ENCODE peak calls at places on chromosomes 13 and 19, in eight cellular contexts. One of them, this sample, is unnamed.

GRCh38 chr19:18788782-18789421 is 2.2 kb downstream of the COMP start:
- DNase-seq in thoracic aorta: no peak
- DNase-seq in glutamatergic neuron: no peak
- DNase-seq in transverse colon: no peak
- DNase-seq in omental fat pad: no peak
- DNase-seq in HCT116: no peak
- DNase-seq in progenitor cell of endocrine pancreas: no peak
- DNase-seq in GM20000: no peak
- DNase-seq in this sample: no peak

GRCh38 chr13:44331446-44331845 is 42.2 kb upstream of the SERP2 start:
- DNase-seq in thoracic aorta: no peak
- DNase-seq in glutamatergic neuron: no peak
- DNase-seq in transverse colon: no peak
- DNase-seq in omental fat pad: no peak
- DNase-seq in HCT116: no peak
- DNase-seq in progenitor cell of endocrine pancreas: no peak
- DNase-seq in GM20000: no peak
- DNase-seq in this sample: no peak

GRCh38 chr19:47032171-47032811 is 12.7 kb downstream of the NPAS1 start:
- DNase-seq in thoracic aorta: no peak
- DNase-seq in glutamatergic neuron: peak
- DNase-seq in transverse colon: peak
- DNase-seq in omental fat pad: no peak
- DNase-seq in HCT116: peak
- DNase-seq in progenitor cell of endocrine pancreas: peak
- DNase-seq in GM20000: peak
- DNase-seq in this sample: peak

GRCh38 chr13:65417953-65418352 is 1812.2 kb downstream of the PCDH9 start:
- DNase-seq in thoracic aorta: no peak
- DNase-seq in glutamatergic neuron: no peak
- DNase-seq in transverse colon: no peak
- DNase-seq in omental fat pad: no peak
- DNase-seq in HCT116: no peak
- DNase-seq in progenitor cell of endocrine pancreas: no peak
- DNase-seq in GM20000: no peak
- DNase-seq in this sample: no peak

GRCh38 chr19:16133818-16134217 is 9.7 kb upstream of the HSH2D start:
- DNase-seq in thoracic aorta: no peak
- DNase-seq in glutamatergic neuron: no peak
- DNase-seq in transverse colon: no peak
- DNase-seq in omental fat pad: no peak
- DNase-seq in HCT116: no peak
- DNase-seq in progenitor cell of endocrine pancreas: no peak
- DNase-seq in GM20000: no peak
- DNase-seq in this sample: no peak

GRCh38 chr19:18415177-18415867 is 3.9 kb upstream of the SSBP4 start:
- DNase-seq in thoracic aorta: no peak
- DNase-seq in glutamatergic neuron: no peak
- DNase-seq in transverse colon: peak
- DNase-seq in omental fat pad: no peak
- DNase-seq in HCT116: no peak
- DNase-seq in progenitor cell of endocrine pancreas: no peak
- DNase-seq in GM20000: no peak
- DNase-seq in this sample: peak

GRCh38 chr13:110528371-110528770 is 33.2 kb downstream of the RAB20 start:
- DNase-seq in thoracic aorta: no peak
- DNase-seq in glutamatergic neuron: no peak
- DNase-seq in transverse colon: no peak
- DNase-seq in omental fat pad: no peak
- DNase-seq in HCT116: no peak
- DNase-seq in progenitor cell of endocrine pancreas: no peak
- DNase-seq in GM20000: no peak
- DNase-seq in this sample: no peak

GRCh38 chr13:75760182-75760981 is 124.3 kb downstream of the LMO7 start:
- DNase-seq in thoracic aorta: no peak
- DNase-seq in glutamatergic neuron: no peak
- DNase-seq in transverse colon: peak
- DNase-seq in omental fat pad: no peak
- DNase-seq in HCT116: peak
- DNase-seq in progenitor cell of endocrine pancreas: no peak
- DNase-seq in GM20000: peak
- DNase-seq in this sample: no peak

GRCh38 chr13:57527114-57527770 is 104.3 kb upstream of the PCDH17 start:
- DNase-seq in thoracic aorta: no peak
- DNase-seq in glutamatergic neuron: no peak
- DNase-seq in transverse colon: no peak
- DNase-seq in omental fat pad: no peak
- DNase-seq in HCT116: no peak
- DNase-seq in progenitor cell of endocrine pancreas: no peak
- DNase-seq in GM20000: no peak
- DNase-seq in this sample: no peak

GRCh38 chr13:113833111-113833830 is 30.6 kb downstream of the GAS6 start:
- DNase-seq in thoracic aorta: no peak
- DNase-seq in glutamatergic neuron: no peak
- DNase-seq in transverse colon: no peak
- DNase-seq in omental fat pad: no peak
- DNase-seq in HCT116: no peak
- DNase-seq in progenitor cell of endocrine pancreas: no peak
- DNase-seq in GM20000: no peak
- DNase-seq in this sample: no peak

GRCh38 chr13:92843549-92843948 is 383.1 kb upstream of the GPC6 start:
- DNase-seq in thoracic aorta: no peak
- DNase-seq in glutamatergic neuron: no peak
- DNase-seq in transverse colon: no peak
- DNase-seq in omental fat pad: no peak
- DNase-seq in HCT116: no peak
- DNase-seq in progenitor cell of endocrine pancreas: no peak
- DNase-seq in GM20000: no peak
- DNase-seq in this sample: no peak

GRCh38 chr13:27788271-27788670 is 4.0 kb upstream of the GSX1 start:
- DNase-seq in thoracic aorta: no peak
- DNase-seq in glutamatergic neuron: no peak
- DNase-seq in transverse colon: no peak
- DNase-seq in omental fat pad: no peak
- DNase-seq in HCT116: no peak
- DNase-seq in progenitor cell of endocrine pancreas: no peak
- DNase-seq in GM20000: no peak
- DNase-seq in this sample: no peak

GRCh38 chr13:27783111-27783510 is 9.2 kb upstream of the GSX1 start:
- DNase-seq in thoracic aorta: no peak
- DNase-seq in glutamatergic neuron: no peak
- DNase-seq in transverse colon: no peak
- DNase-seq in omental fat pad: no peak
- DNase-seq in HCT116: no peak
- DNase-seq in progenitor cell of endocrine pancreas: no peak
- DNase-seq in GM20000: no peak
- DNase-seq in this sample: no peak
- TF ChIP-seq CTCF in thoracic aorta: no peak
- TF ChIP-seq CTCF in glutamatergic neuron: no peak
- TF ChIP-seq CTCF in transverse colon: no peak
- TF ChIP-seq CTCF in omental fat pad: no peak
- TF ChIP-seq CTCF in HCT116: peak
- TF ChIP-seq CTCF in progenitor cell of endocrine pancreas: peak
- TF ChIP-seq CTCF in GM20000: peak
- TF ChIP-seq CTCF in this sample: no peak

GRCh38 chr19:35140898-35141626 is 2.0 kb upstream of the FXYD7 start:
- DNase-seq in thoracic aorta: peak
- DNase-seq in glutamatergic neuron: peak
- DNase-seq in transverse colon: peak
- DNase-seq in omental fat pad: peak
- DNase-seq in HCT116: peak
- DNase-seq in progenitor cell of endocrine pancreas: peak
- DNase-seq in GM20000: peak
- DNase-seq in this sample: peak
- TF ChIP-seq CTCF in thoracic aorta: no peak
- TF ChIP-seq CTCF in glutamatergic neuron: no peak
- TF ChIP-seq CTCF in transverse colon: no peak
- TF ChIP-seq CTCF in omental fat pad: no peak
- TF ChIP-seq CTCF in HCT116: peak
- TF ChIP-seq CTCF in progenitor cell of endocrine pancreas: peak
- TF ChIP-seq CTCF in GM20000: no peak
- TF ChIP-seq CTCF in this sample: no peak

DNA sequence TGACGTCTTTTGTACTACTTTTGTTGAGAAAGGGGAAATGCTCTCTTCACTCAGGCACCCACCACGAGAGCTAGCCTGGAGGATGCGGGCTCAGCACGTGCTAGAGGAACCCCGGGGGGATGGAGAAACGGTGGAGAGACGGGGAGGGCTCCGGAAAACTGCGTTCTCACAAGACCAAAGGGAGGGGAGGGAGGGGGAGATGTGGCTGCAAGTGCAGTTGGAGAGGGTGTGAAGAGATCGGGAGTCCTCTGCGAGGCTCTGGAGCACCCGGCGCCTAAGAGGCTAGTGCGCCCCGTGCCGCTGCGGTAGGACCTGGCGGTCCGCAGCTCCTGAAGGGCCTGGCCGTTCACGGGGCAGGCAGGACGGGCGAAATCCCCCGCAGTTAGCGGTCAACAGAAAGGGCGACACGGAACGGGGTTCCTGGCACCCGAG is 43.4 kb upstream of the XPO4 start:
- DNase-seq in thoracic aorta: no peak
- DNase-seq in glutamatergic neuron: peak
- DNase-seq in transverse colon: peak
- DNase-seq in omental fat pad: no peak
- DNase-seq in HCT116: no peak
- DNase-seq in progenitor cell of endocrine pancreas: no peak
- DNase-seq in GM20000: no peak
- DNase-seq in this sample: peak
- TF ChIP-seq CTCF in thoracic aorta: no peak
- TF ChIP-seq CTCF in glutamatergic neuron: no peak
- TF ChIP-seq CTCF in transverse colon: no peak
- TF ChIP-seq CTCF in omental fat pad: no peak
- TF ChIP-seq CTCF in HCT116: no peak
- TF ChIP-seq CTCF in progenitor cell of endocrine pancreas: no peak
- TF ChIP-seq CTCF in GM20000: no peak
- TF ChIP-seq CTCF in this sample: no peak

DNA sequence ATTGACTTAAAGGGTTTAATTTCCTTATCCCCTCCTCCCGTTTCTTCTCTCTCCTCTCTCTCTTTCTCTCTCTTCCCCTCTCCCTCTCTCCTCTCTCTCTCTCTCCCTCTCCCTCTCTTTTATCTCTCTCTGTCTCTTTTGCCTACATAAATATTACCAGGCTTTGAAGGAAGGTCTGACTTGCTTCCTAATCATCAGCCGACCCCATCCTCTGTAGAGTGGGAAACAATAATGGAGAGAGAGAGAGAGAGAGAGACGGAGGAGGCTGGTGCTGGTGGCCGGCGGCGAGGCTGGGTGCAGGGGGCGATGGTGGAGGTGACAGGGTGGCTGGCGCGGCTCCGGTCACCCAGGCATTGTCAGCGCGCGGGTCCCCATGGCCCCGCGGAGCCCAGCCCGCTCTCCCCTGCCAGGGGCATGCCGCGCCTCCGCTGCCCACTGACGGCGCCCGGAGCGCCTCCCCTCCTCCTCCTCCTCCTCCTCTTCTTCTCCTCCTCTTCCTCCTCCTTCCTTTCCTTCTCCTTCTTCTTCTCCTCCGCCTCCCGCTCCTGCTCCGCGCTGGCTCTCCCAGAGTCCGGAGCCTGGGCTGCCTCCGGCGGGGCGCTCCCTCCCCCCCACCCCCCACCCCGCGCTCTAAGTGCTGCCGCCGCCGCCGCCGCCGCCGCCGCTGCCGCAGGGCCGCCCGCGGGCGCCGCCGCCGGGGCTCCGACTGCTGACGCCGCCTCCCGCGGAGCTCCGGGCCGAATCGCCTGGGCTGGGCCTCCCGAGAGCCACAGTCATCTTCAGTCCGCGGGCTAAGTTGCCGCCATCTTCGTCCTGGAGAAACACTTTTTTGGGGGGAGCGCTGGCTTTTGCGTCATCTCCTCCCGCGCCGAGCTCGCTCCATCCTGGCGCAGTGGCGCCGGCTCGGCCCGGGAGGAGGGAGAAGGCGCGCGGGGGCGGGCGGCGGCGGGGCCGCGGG is 348.4 kb downstream of the LIG4 start:
- DNase-seq in thoracic aorta: no peak
- DNase-seq in glutamatergic neuron: peak
- DNase-seq in transverse colon: no peak
- DNase-seq in omental fat pad: no peak
- DNase-seq in HCT116: no peak
- DNase-seq in progenitor cell of endocrine pancreas: peak
- DNase-seq in GM20000: no peak
- DNase-seq in this sample: peak
- TF ChIP-seq CTCF in thoracic aorta: no peak
- TF ChIP-seq CTCF in glutamatergic neuron: no peak
- TF ChIP-seq CTCF in transverse colon: no peak
- TF ChIP-seq CTCF in omental fat pad: no peak
- TF ChIP-seq CTCF in HCT116: no peak
- TF ChIP-seq CTCF in progenitor cell of endocrine pancreas: no peak
- TF ChIP-seq CTCF in GM20000: no peak
- TF ChIP-seq CTCF in this sample: no peak

DNA sequence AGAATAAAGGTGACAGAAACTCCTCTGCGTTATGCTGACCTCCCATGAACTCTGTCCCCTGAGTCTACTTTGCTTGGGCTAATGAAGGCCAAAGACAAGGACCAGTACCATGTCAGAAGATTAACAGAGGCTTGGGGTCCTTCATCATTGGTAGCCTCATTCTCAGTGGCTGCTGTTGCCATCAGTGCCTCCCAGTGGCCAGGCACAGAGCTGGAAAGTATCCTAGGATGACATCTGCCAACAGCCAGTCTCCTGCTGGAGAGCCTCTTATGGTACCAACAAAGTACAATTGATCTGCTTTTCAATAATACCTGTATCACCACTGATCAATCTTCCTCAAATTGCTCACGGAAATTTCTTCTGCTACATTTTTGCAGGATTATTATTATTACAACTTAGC is 281.6 kb downstream of the DNAJC15 start:
- DNase-seq in thoracic aorta: no peak
- DNase-seq in glutamatergic neuron: no peak
- DNase-seq in transverse colon: no peak
- DNase-seq in omental fat pad: no peak
- DNase-seq in HCT116: no peak
- DNase-seq in progenitor cell of endocrine pancreas: no peak
- DNase-seq in GM20000: no peak
- DNase-seq in this sample: no peak
- TF ChIP-seq CTCF in thoracic aorta: no peak
- TF ChIP-seq CTCF in glutamatergic neuron: no peak
- TF ChIP-seq CTCF in transverse colon: no peak
- TF ChIP-seq CTCF in omental fat pad: no peak
- TF ChIP-seq CTCF in HCT116: no peak
- TF ChIP-seq CTCF in progenitor cell of endocrine pancreas: no peak
- TF ChIP-seq CTCF in GM20000: no peak
- TF ChIP-seq CTCF in this sample: no peak

GRCh38 chr19:1244693-1245451 is 3.3 kb downstream of the ATP5F1D start:
- DNase-seq in thoracic aorta: no peak
- DNase-seq in glutamatergic neuron: no peak
- DNase-seq in transverse colon: peak
- DNase-seq in omental fat pad: no peak
- DNase-seq in HCT116: no peak
- DNase-seq in progenitor cell of endocrine pancreas: no peak
- DNase-seq in GM20000: no peak
- DNase-seq in this sample: no peak
- TF ChIP-seq CTCF in thoracic aorta: no peak
- TF ChIP-seq CTCF in glutamatergic neuron: no peak
- TF ChIP-seq CTCF in transverse colon: peak
- TF ChIP-seq CTCF in omental fat pad: no peak
- TF ChIP-seq CTCF in HCT116: no peak
- TF ChIP-seq CTCF in progenitor cell of endocrine pancreas: no peak
- TF ChIP-seq CTCF in GM20000: no peak
- TF ChIP-seq CTCF in this sample: peak

GRCh38 chr13:40564342-40564997 is 102.0 kb downstream of the FOXO1 start:
- DNase-seq in thoracic aorta: no peak
- DNase-seq in glutamatergic neuron: no peak
- DNase-seq in transverse colon: no peak
- DNase-seq in omental fat pad: no peak
- DNase-seq in HCT116: no peak
- DNase-seq in progenitor cell of endocrine pancreas: no peak
- DNase-seq in GM20000: peak
- DNase-seq in this sample: no peak
- TF ChIP-seq CTCF in thoracic aorta: no peak
- TF ChIP-seq CTCF in glutamatergic neuron: no peak
- TF ChIP-seq CTCF in transverse colon: no peak
- TF ChIP-seq CTCF in omental fat pad: no peak
- TF ChIP-seq CTCF in HCT116: no peak
- TF ChIP-seq CTCF in progenitor cell of endocrine pancreas: peak
- TF ChIP-seq CTCF in GM20000: no peak
- TF ChIP-seq CTCF in this sample: no peak